ENCODE peak calls at places on chromosomes 1 and 21, in four cellular contexts. J is B cell, D is cardiac fibroblast, T is HCT116. O is an unnamed sample.

GRCh38 chr1:79271759-79272158 is 265.2 kb upstream of the ADGRL4 start:
- DNase-seq in J (no peak), D (no peak), T (no peak), O (no peak)

GRCh38 chr1:187236145-187236544 is 407.4 kb downstream of the PLA2G4A start:
- DNase-seq in J (no peak), D (no peak), T (no peak), O (no peak)

GRCh38 chr1:205192287-205192686 is 19.2 kb downstream of the DSTYK start:
- DNase-seq in J (no peak), D (no peak), T (no peak), O (no peak)

GRCh38 chr1:88680446-88680845 is 3.6 kb upstream of the PKN2 start:
- DNase-seq in J (no peak), D (no peak), T (no peak), O (no peak)

GRCh38 chr1:235642021-235642942 is 7.3 kb downstream of the GNG4 start:
- DNase-seq in J (peak), D (peak), T (peak), O (peak)

GRCh38 chr1:8121261-8122159 is 95.4 kb upstream of the ERRFI1 start:
- DNase-seq in J (no peak), D (peak), T (peak), O (no peak)

GRCh38 chr1:115867216-115867615 is 26.3 kb upstream of the NHLH2 start:
- DNase-seq in J (no peak), D (no peak), T (no peak), O (no peak)

GRCh38 chr1:218983848-218984247 is 189.8 kb upstream of the LYPLAL1 start:
- DNase-seq in J (no peak), D (no peak), T (no peak), O (no peak)

GRCh38 chr21:31873275-31873695 is 465 bp downstream of the HUNK start:
- DNase-seq in J (peak), D (no peak), T (no peak), O (no peak)

GRCh38 chr1:93471911-93472310 is 24.0 kb downstream of the FNBP1L start:
- DNase-seq in J (no peak), D (peak), T (no peak), O (no peak)

GRCh38 chr1:192805832-192806323 is 3.0 kb upstream of the RGS2 start:
- DNase-seq in J (peak), D (peak), T (peak), O (peak)

GRCh38 chr1:98732985-98733781 is 71.7 kb downstream of the SNX7 start:
- DNase-seq in J (no peak), D (no peak), T (no peak), O (no peak)

GRCh38 chr1:174364996-174365760 is 82.6 kb upstream of the GPR52 start:
- DNase-seq in J (no peak), D (no peak), T (no peak), O (no peak)

GRCh38 chr1:159211331-159212136 is 6.9 kb downstream of the ACKR1 start:
- DNase-seq in J (peak), D (peak), T (peak), O (peak)

GRCh38 chr1:175493999-175494336 is 249.4 kb downstream of the TNR start:
- DNase-seq in J (no peak), D (no peak), T (no peak), O (no peak)

GRCh38 chr1:75615664-75616435 is 4.9 kb upstream of the SLC44A5 start:
- DNase-seq in J (peak), D (peak), T (no peak), O (peak)

GRCh38 chr1:34858901-34859441 is 578 bp downstream of the SMIM12 start:
- DNase-seq in J (peak), D (peak), T (no peak), O (no peak)

GRCh38 chr1:218939095-218939494 is 234.6 kb upstream of the LYPLAL1 start:
- DNase-seq in J (no peak), D (no peak), T (no peak), O (no peak)

GRCh38 chr1:50060279-50060678 is 36.5 kb upstream of the AGBL4 start:
- DNase-seq in J (no peak), D (no peak), T (no peak), O (no peak)

GRCh38 chr1:88708011-88708410 is 23.9 kb downstream of the PKN2 start:
- DNase-seq in J (no peak), D (no peak), T (no peak), O (no peak)

GRCh38 chr1:93617670-93618488 is 63.8 kb downstream of the BCAR3 start:
- DNase-seq in J (no peak), D (no peak), T (no peak), O (no peak)

GRCh38 chr1:233406994-233407631 is 79.6 kb downstream of the MAP3K21 start:
- DNase-seq in J (no peak), D (no peak), T (no peak), O (no peak)

GRCh38 chr1:111769517-111770146 is 13.9 kb downstream of the DDX20 start:
- DNase-seq in J (peak), D (peak), T (peak), O (peak)

GRCh38 chr1:101444873-101445618 is 208.2 kb downstream of the S1PR1 start:
- DNase-seq in J (no peak), D (no peak), T (no peak), O (no peak)

GRCh38 chr1:84988588-84988987 is 8.3 kb downstream of the MCOLN2 start:
- DNase-seq in J (no peak), D (no peak), T (no peak), O (peak)

GRCh38 chr1:209519786-209520185 is 63.7 kb upstream of the CAMK1G start:
- DNase-seq in J (no peak), D (no peak), T (no peak), O (no peak)

GRCh38 chr1:93732514-93732913 is 50.9 kb upstream of the BCAR3 start:
- DNase-seq in J (no peak), D (no peak), T (no peak), O (no peak)

GRCh38 chr1:10730985-10731384 is 65.5 kb downstream of the CASZ1 start:
- DNase-seq in J (no peak), D (peak), T (peak), O (no peak)

GRCh38 chr1:219347843-219348475 is 174.3 kb downstream of the LYPLAL1 start:
- DNase-seq in J (no peak), D (peak), T (no peak), O (no peak)

GRCh38 chr1:156746716-156747631 is 4.5 kb downstream of the HDGF start:
- DNase-seq in J (peak), D (peak), T (peak), O (peak)

GRCh38 chr1:154327466-154328317 is 2.4 kb downstream of the ATP8B2 start:
- DNase-seq in J (peak), D (no peak), T (no peak), O (no peak)

GRCh38 chr1:42259059-42259738 is 75.8 kb downstream of the FOXJ3 start:
- DNase-seq in J (no peak), D (peak), T (no peak), O (peak)

GRCh38 chr21:15224346-15225086 is 159.7 kb upstream of the NRIP1 start:
- DNase-seq in J (no peak), D (peak), T (peak), O (no peak)

GRCh38 chr1:99122039-99122438 is 117.4 kb upstream of the PLPPR5 start:
- DNase-seq in J (no peak), D (no peak), T (no peak), O (no peak)

GRCh38 chr1:107965112-107965991 is at the start of gene VAV3:
- DNase-seq in J (peak), D (peak), T (no peak), O (peak)

GRCh38 chr1:158371188-158371953 is 17.7 kb downstream of the CD1E start:
- DNase-seq in J (no peak), D (no peak), T (no peak), O (peak)

GRCh38 chr1:66354311-66354922 is 179.5 kb upstream of the SGIP1 start:
- DNase-seq in J (no peak), D (peak), T (no peak), O (no peak)
- TF ChIP-seq CTCF in J (no peak), D (no peak), T (no peak), O (no peak)

GRCh38 chr1:6501414-6501813 is 9.9 kb upstream of the PLEKHG5 start:
- DNase-seq in J (no peak), D (no peak), T (no peak), O (no peak)
- TF ChIP-seq CTCF in J (no peak), D (no peak), T (no peak), O (no peak)

DNA sequence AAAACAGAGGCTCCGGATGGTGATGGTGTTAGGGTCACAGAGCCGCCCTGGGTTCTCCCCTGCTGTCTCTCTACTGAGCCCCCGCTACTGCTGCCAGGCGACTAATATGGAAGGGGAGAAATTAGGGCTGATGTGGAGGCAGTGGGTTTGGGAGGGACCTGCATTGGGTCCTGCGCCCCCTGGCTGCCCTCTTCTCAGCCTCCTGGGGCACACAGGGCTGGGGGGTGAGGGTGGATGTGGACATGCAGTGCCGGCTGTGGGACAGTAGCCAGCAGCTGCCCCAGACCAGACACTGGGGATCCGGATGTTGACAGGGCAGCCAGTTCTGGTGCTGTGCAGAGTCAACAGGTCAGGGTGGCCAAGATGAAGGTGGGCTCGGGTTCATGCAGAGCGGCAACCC is 1.5 kb upstream of the CLCNKB start:
- DNase-seq in J (no peak), D (no peak), T (no peak), O (no peak)
- TF ChIP-seq CTCF in J (no peak), D (no peak), T (no peak), O (no peak)

GRCh38 chr1:13764933-13765332 is 64.9 kb downstream of the PRDM2 start:
- DNase-seq in J (no peak), D (no peak), T (no peak), O (no peak)

GRCh38 chr1:13762642-13763041 is 62.7 kb downstream of the PRDM2 start:
- DNase-seq in J (no peak), D (no peak), T (no peak), O (no peak)

GRCh38 chr1:13763991-13764390 is 64.0 kb downstream of the PRDM2 start:
- DNase-seq in J (no peak), D (no peak), T (no peak), O (no peak)

GRCh38 chr1:13763264-13763663 is 63.3 kb downstream of the PRDM2 start:
- DNase-seq in J (no peak), D (no peak), T (no peak), O (no peak)

DNA sequence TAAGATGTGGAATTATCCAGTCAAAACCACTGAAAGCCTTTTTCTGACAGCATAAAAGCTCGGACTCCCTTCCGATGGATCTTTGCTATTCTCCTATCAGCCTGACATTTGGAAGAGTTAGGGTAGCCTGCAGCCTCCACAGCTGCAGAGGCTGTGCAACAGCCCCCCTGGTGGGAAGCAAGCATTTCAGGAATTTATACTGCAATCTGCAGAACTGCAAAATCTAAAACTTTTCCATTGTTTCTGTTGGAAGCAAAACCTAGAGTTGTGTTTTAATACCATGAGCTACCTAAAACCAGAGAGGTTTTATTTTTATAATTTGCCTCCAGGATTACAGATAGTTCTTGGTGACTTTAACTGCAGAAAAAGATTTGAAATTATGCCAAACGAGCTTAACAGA is 64.5 kb downstream of the PRDM2 start:
- DNase-seq in J (no peak), D (peak), T (no peak), O (no peak)
- TF ChIP-seq CTCF in J (no peak), D (no peak), T (no peak), O (no peak)

GRCh38 chr1:38045431-38046332 is 911 bp downstream of the POU3F1 start:
- DNase-seq in J (peak), D (no peak), T (no peak), O (peak)

GRCh38 chr1:38046884-38047602 is 450 bp upstream of the POU3F1 start:
- DNase-seq in J (peak), D (peak), T (peak), O (peak)

GRCh38 chr1:38044224-38045215 is 2.1 kb downstream of the POU3F1 start:
- DNase-seq in J (peak), D (no peak), T (no peak), O (peak)

GRCh38 chr1:38047603-38048146 is 1.1 kb upstream of the POU3F1 start:
- DNase-seq in J (no peak), D (peak), T (no peak), O (no peak)

GRCh38 chr1:38046333-38046883 is at the start of gene POU3F1:
- DNase-seq in J (no peak), D (no peak), T (no peak), O (no peak)
- TF ChIP-seq CTCF in J (no peak), D (no peak), T (no peak), O (no peak)

DNA sequence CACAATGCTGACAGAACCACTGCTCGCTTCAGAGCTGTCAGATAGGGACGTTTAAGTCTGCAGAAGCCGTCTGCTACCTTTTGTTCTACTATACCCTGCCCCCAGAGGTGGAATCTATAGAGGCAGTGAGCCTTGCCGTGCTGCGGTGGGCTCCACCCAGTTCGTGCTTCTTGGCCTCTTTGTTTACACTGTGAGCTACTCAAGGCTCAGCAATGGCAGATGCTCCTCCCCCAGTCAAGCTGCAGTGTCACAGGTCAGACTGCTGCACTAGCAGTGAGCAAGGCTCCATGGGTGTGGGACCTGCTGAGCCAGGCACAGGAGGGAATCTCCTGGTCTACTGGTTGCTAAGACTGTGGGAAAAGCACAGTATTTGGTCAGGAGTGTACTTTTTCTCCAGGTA is 47.1 kb downstream of the LEPR start:
- DNase-seq in J (no peak), D (peak), T (no peak), O (no peak)
- TF ChIP-seq CTCF in J (no peak), D (no peak), T (no peak), O (no peak)

DNA sequence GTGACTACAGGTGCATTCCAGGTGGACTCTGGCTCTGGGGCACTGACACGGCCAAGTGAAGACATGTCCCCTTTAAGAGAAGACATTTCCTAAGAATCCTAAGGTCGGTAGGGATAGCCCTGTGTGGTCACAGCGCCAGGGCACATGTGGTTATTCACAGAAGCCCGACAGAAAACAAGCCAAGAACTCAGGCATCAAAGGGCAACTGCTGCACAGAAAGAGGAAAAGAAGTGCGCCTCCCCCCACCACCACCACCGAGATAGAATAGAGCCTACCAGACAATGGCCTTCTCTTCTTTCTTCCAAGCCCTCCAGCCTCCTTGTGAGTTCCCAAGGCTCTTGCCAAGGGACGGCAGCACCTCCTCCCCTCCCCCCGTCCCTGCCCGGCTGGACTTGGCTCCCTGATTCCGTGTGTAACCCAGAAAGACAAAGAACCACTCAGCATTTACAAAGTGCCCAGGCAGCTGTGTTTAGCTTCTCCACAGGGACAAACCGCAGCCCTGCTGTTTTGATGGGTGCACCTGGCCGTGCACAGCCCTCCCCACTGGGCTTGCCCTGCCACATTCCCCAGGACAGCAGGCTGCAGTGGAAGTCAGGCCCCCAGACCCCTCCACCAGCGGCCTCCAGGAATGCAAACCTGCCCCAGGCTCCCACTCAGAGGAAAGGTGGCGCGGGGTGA is 30.2 kb downstream of the TMPRSS2 start:
- DNase-seq in J (no peak), D (peak), T (no peak), O (no peak)
- TF ChIP-seq CTCF in J (no peak), D (no peak), T (no peak), O (no peak)

DNA sequence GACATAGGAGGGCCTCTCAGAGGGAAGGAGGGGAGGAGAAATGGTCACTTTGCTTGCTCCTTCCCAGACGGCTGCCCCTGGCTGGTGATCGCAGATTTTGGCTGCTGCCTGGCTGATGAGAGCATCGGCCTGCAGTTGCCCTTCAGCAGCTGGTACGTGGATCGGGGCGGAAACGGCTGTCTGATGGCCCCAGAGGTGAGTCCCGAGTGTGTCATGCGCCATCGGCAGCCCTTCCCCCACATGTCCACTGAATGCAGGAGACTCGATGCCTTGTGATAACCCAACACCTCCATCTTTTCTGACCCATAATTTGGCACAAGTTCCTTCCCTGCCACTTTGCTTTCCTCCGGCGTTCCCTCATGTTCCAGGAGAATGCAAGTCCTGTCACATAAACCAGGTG is 12.7 kb downstream of the DDOST start:
- DNase-seq in J (no peak), D (no peak), T (no peak), O (no peak)
- TF ChIP-seq CTCF in J (no peak), D (no peak), T (no peak), O (no peak)

O was measured in GM10248.